ENCODE peak calls at places on chromosomes 1 and 21, in ten cellular contexts. D is caudate nucleus; R is NCI-H2081; J is HT1080; V is hepatic stellate cell; F is NCI-H1105 treated with DMSO at 0.1 percent for 48 hours; C is kidney epithelial cell; S is activated T-cell treated with anti-CD3 and anti-CD28 coated beads, Interleukin-2, amount 50 U/mL, for 1 hour; N is stimulated activated CD8-positive, alpha-beta memory T cell treated with anti-CD3 and anti-CD28 coated beads, Interleukin-4, amount 100 ng/mL, for 1 hour; Q is NCI-H82. P is an unnamed sample.

GRCh38 chr1:89839516-89839915 is 18.7 kb downstream of the LRRC8D start:
- DNase-seq in C (no peak), R (no peak), F (no peak), N (no peak), S (no peak), Q (no peak), D (no peak), J (no peak), V (no peak), P (no peak)

GRCh38 chr1:160726498-160727391 is 12.3 kb upstream of the SLAMF7 start:
- DNase-seq in R (peak), N (no peak), V (peak), D (peak), C (peak), F (peak), Q (peak), S (peak), J (peak), P (peak)

GRCh38 chr1:1959840-1960479 is 40.9 kb upstream of the TMEM52 start:
- DNase-seq in N (peak), S (peak), Q (peak), J (peak), V (peak), F (peak), R (peak), D (peak), C (peak), P (peak)

GRCh38 chr1:163060343-163061007 is 8.7 kb upstream of the RGS4 start:
- DNase-seq in D (no peak), R (no peak), C (no peak), J (no peak), F (no peak), V (no peak), N (no peak), Q (no peak), S (no peak), P (no peak)

GRCh38 chr1:117166076-117166475 is 44.5 kb upstream of the TRIM45 start:
- DNase-seq in V (peak), F (no peak), D (no peak), N (no peak), C (no peak), S (no peak), Q (no peak), R (no peak), J (peak), P (no peak)

GRCh38 chr1:97123717-97124446 is 402.3 kb downstream of the PTBP2 start:
- DNase-seq in Q (no peak), J (no peak), C (no peak), N (no peak), F (peak), V (no peak), R (no peak), D (no peak), S (no peak), P (no peak)

GRCh38 chr1:230865062-230865817 is 3.1 kb downstream of the C1orf198 start:
- DNase-seq in J (no peak), S (no peak), D (no peak), R (no peak), N (no peak), V (no peak), C (no peak), F (no peak), Q (peak), P (no peak)

GRCh38 chr1:162632234-162632666 is at the start of gene DDR2:
- DNase-seq in N (no peak), F (no peak), J (peak), S (no peak), R (no peak), V (peak), C (no peak), Q (no peak), D (no peak), P (no peak)

GRCh38 chr1:9182784-9183257 is 51.8 kb upstream of the H6PD start:
- DNase-seq in F (no peak), D (no peak), V (no peak), Q (no peak), J (no peak), N (no peak), R (no peak), C (no peak), S (no peak), P (no peak)

GRCh38 chr1:243525085-243525487 is 269.2 kb downstream of the SDCCAG8 start:
- DNase-seq in C (peak), F (no peak), V (peak), N (no peak), S (no peak), R (peak), Q (no peak), J (peak), D (no peak), P (no peak)

GRCh38 chr1:178946855-178947687 is 76.2 kb upstream of the ANGPTL1 start:
- DNase-seq in J (no peak), C (no peak), R (peak), Q (no peak), D (no peak), N (no peak), F (no peak), S (no peak), V (no peak), P (no peak)

GRCh38 chr1:241323510-241323909 is 33.5 kb downstream of the RGS7 start:
- DNase-seq in N (no peak), F (no peak), C (peak), Q (no peak), J (peak), S (no peak), R (no peak), D (no peak), V (peak), P (no peak)

GRCh38 chr1:15886613-15887167 is 39.2 kb downstream of the SPEN start:
- DNase-seq in N (no peak), Q (no peak), C (no peak), V (no peak), F (no peak), S (no peak), R (no peak), D (no peak), J (no peak), P (no peak)

GRCh38 chr1:183310753-183311465 is 107.3 kb downstream of the NMNAT2 start:
- DNase-seq in N (no peak), J (no peak), S (no peak), V (no peak), D (no peak), R (no peak), F (no peak), C (peak), Q (peak), P (no peak)

GRCh38 chr1:245201827-245202226 is 47.0 kb downstream of the KIF26B start:
- DNase-seq in F (no peak), Q (no peak), S (no peak), N (no peak), C (no peak), J (no peak), R (no peak), V (no peak), D (no peak), P (no peak)

GRCh38 chr1:93346472-93346991 is 825 bp downstream of the DR1 start:
- DNase-seq in Q (peak), V (peak), C (no peak), F (peak), D (no peak), S (no peak), J (peak), N (peak), R (peak), P (peak)

GRCh38 chr1:49048188-49048587 is 271.5 kb upstream of the BEND5 start:
- DNase-seq in Q (peak), C (no peak), F (no peak), D (no peak), V (no peak), S (no peak), J (no peak), R (no peak), N (no peak), P (no peak)

GRCh38 chr21:34027727-34028461 is 45.5 kb upstream of the MRPS6 start:
- DNase-seq in N (no peak), J (no peak), S (no peak), Q (no peak), D (no peak), R (no peak), V (no peak), C (no peak), F (no peak), P (no peak)

GRCh38 chr1:17190526-17190995 is 14.4 kb upstream of the PADI1 start:
- DNase-seq in D (no peak), V (no peak), C (no peak), N (no peak), J (no peak), F (no peak), Q (no peak), R (no peak), S (no peak), P (no peak)

GRCh38 chr21:45542667-45543370 is 579 bp upstream of the SLC19A1 start:
- DNase-seq in J (no peak), D (no peak), V (no peak), R (no peak), F (no peak), N (no peak), Q (no peak), C (no peak), S (peak), P (no peak)

GRCh38 chr1:42738678-42739226 is 1.3 kb downstream of the CLDN19 start:
- DNase-seq in F (no peak), D (no peak), J (no peak), Q (no peak), V (no peak), R (no peak), S (no peak), C (no peak), N (no peak), P (no peak)

GRCh38 chr1:39947265-39947664 is 7.7 kb upstream of the MFSD2A start:
- DNase-seq in D (no peak), C (no peak), R (no peak), J (no peak), F (no peak), S (no peak), V (no peak), N (no peak), Q (no peak), P (no peak)

GRCh38 chr21:15667010-15667409 is 62.8 kb upstream of the USP25 start:
- DNase-seq in S (no peak), F (no peak), C (peak), J (no peak), Q (no peak), R (no peak), D (no peak), V (no peak), N (no peak), P (no peak)

GRCh38 chr1:72530646-72531045 is 248.3 kb upstream of the NEGR1 start:
- DNase-seq in S (no peak), N (no peak), C (no peak), Q (no peak), J (peak), R (no peak), D (no peak), V (no peak), F (no peak), P (no peak)

GRCh38 chr21:45304161-45304830 is 16.6 kb upstream of the POFUT2 start:
- DNase-seq in Q (no peak), N (no peak), F (no peak), J (no peak), C (no peak), R (no peak), S (peak), D (no peak), V (no peak), P (no peak)

GRCh38 chr1:22527555-22528296 is 35.6 kb upstream of the EPHA8 start:
- DNase-seq in N (no peak), C (no peak), V (no peak), J (no peak), F (no peak), R (peak), S (no peak), D (no peak), Q (peak), P (peak)

GRCh38 chr1:25066253-25066652 is 136.2 kb upstream of the RUNX3 start:
- DNase-seq in S (no peak), V (no peak), R (no peak), J (no peak), Q (no peak), C (no peak), N (no peak), D (no peak), F (no peak), P (no peak)

P was measured in NCI-H1092 treated with DMSO at 0.1 percent for 48 hours.